ENCODE peak calls at places on chromosomes 1 and 21, in seven cellular contexts. D is stimulated activated CD8-positive, alpha-beta memory T cell treated with anti-CD3 and anti-CD28 coated beads, Interleukin-7, amount 100 ng/mL, for 24 hours; S is T-helper 1 cell; A is activated effector memory CD4-positive, alpha-beta T cell treated with Interleukin-2 at 50 U/mL for 16 hours; I is activated T-helper 1 cell treated with anti-CD3 and anti-CD28 coated beads, Interleukin-2, amount 50 U/mL, for 16 hours; O is lower lobe of right lung; G is breast epithelium. C is an unnamed sample.

GRCh38 chr1:223189903-223190724 is 47.1 kb upstream of the TLR5 start:
- DNase-seq in D (peak; percentile 25), S (peak; percentile 5), A (peak; percentile 37), I (peak; percentile 19), O (no peak), G (no peak), C (no peak)

GRCh38 chr21:29832217-29832616 is 107.6 kb downstream of the GRIK1 start:
- DNase-seq in D (no peak), S (no peak), A (no peak), I (no peak), O (no peak), G (no peak), C (no peak)

GRCh38 chr1:212205843-212206242 is 79.4 kb upstream of the PPP2R5A start:
- DNase-seq in D (no peak), S (no peak), A (no peak), I (no peak), O (no peak), G (no peak), C (no peak)

GRCh38 chr1:154342836-154343472 is 17.6 kb downstream of the ATP8B2 start:
- DNase-seq in D (peak; percentile 53), S (peak; percentile 67), A (peak; percentile 78), I (peak; percentile 47), O (peak; percentile 64), G (no peak), C (no peak)

GRCh38 chr1:59814180-59814900 is 409 bp upstream of the HOOK1 start:
- DNase-seq in D (peak; percentile 46), S (peak; percentile 85), A (peak; percentile 83), I (peak; percentile 78), O (peak; percentile 90), G (peak; percentile 95), C (peak; percentile 75)

GRCh38 chr1:83619497-83619896 is 379.4 kb downstream of the TTLL7 start:
- DNase-seq in D (no peak), S (no peak), A (no peak), I (no peak), O (no peak), G (no peak), C (no peak)

GRCh38 chr1:90800012-90800717 is 83.1 kb upstream of the BARHL2 start:
- DNase-seq in D (no peak), S (no peak), A (no peak), I (no peak), O (no peak), G (no peak), C (no peak)

GRCh38 chr21:38349111-38349746 is 92.4 kb downstream of the KCNJ15 start:
- DNase-seq in D (no peak), S (no peak), A (no peak), I (no peak), O (no peak), G (no peak), C (no peak)

GRCh38 chr1:234111458-234112142 is 207.1 kb downstream of the SLC35F3 start:
- DNase-seq in D (no peak), S (no peak), A (no peak), I (no peak), O (peak; percentile 47), G (no peak), C (no peak)

GRCh38 chr1:205959789-205960188 is 16.5 kb upstream of the SLC26A9 start:
- DNase-seq in D (no peak), S (no peak), A (no peak), I (no peak), O (no peak), G (no peak), C (no peak)

GRCh38 chr1:150973826-150974579 is 632 bp downstream of the CERS2 start:
- DNase-seq in D (no peak), S (peak; percentile 27), A (peak; percentile 35), I (no peak), O (peak; percentile 74), G (no peak), C (peak; percentile 20)

GRCh38 chr1:78284354-78284753 is 206.4 kb upstream of the PTGFR start:
- DNase-seq in D (no peak), S (no peak), A (no peak), I (no peak), O (no peak), G (no peak), C (no peak)

GRCh38 chr1:226424228-226425003 is 16.5 kb upstream of the PARP1 start:
- DNase-seq in D (no peak), S (no peak), A (no peak), I (no peak), O (no peak), G (no peak), C (no peak)

GRCh38 chr1:209583408-209583807 is at the start of gene CAMK1G:
- DNase-seq in D (no peak), S (no peak), A (no peak), I (no peak), O (no peak), G (no peak), C (no peak)

GRCh38 chr1:230167419-230167852 is 100.4 kb downstream of the GALNT2 start:
- DNase-seq in D (no peak), S (peak; percentile 16), A (no peak), I (no peak), O (no peak), G (no peak), C (peak; percentile 56)

GRCh38 chr1:226725870-226726212 is 13.2 kb downstream of the ITPKB start:
- DNase-seq in D (no peak), S (no peak), A (no peak), I (no peak), O (no peak), G (no peak), C (no peak)

GRCh38 chr1:108051625-108052382 is 86.8 kb upstream of the VAV3 start:
- DNase-seq in D (no peak), S (no peak), A (no peak), I (no peak), O (no peak), G (no peak), C (no peak)

GRCh38 chr1:17225140-17225539 is 20.2 kb downstream of the PADI1 start:
- DNase-seq in D (no peak), S (no peak), A (no peak), I (no peak), O (no peak), G (no peak), C (no peak)